ENCODE peak calls at places on chromosome 19, in four cellular contexts. K is CD4-positive, alpha-beta T cell; O is neural progenitor cell; Z is ascending aorta. S is an unnamed sample.
A peak's percentile ranks its signal among the peaks of the same experiment; 100 is the strongest.

GRCh38 chr19:41646589-41647204 is 19.8 kb upstream of the CEACAM4 start:
- DNase-seq in K (peak; percentile 19), O (no peak), Z (no peak), S (no peak)

GRCh38 chr19:12703056-12703455 is 6.6 kb upstream of the FBXW9 start:
- DNase-seq in K (no peak), O (peak; percentile 91), Z (no peak), S (no peak)

GRCh38 chr19:2609389-2610116 is 92.9 kb downstream of the GNG7 start:
- DNase-seq in K (no peak), O (no peak), Z (no peak), S (no peak)

GRCh38 chr19:10305139-10305806 is 4.3 kb downstream of the ZGLP1 start:
- DNase-seq in K (no peak), O (no peak), Z (no peak), S (no peak)

GRCh38 chr19:17703823-17704463 is 15.3 kb upstream of the MAP1S start:
- DNase-seq in K (peak; percentile 68), O (peak; percentile 77), Z (no peak), S (no peak)

GRCh38 chr19:6740589-6741348 is 1.3 kb downstream of the TRIP10 start:
- DNase-seq in K (no peak), O (peak; percentile 89), Z (no peak), S (peak; percentile 44)

GRCh38 chr19:43636121-43636683 is 3.4 kb downstream of the CADM4 start:
- DNase-seq in K (no peak), O (peak; percentile 62), Z (no peak), S (no peak)

GRCh38 chr19:2756921-2757881 is 17.4 kb upstream of the SLC39A3 start:
- DNase-seq in K (no peak), O (no peak), Z (no peak), S (no peak)

GRCh38 chr19:5942991-5943390 is 28.9 kb downstream of the CAPS start:
- DNase-seq in K (no peak), O (no peak), Z (no peak), S (no peak)

GRCh38 chr19:3818479-3818878 is 32.3 kb upstream of the MATK start:
- DNase-seq in K (no peak), O (no peak), Z (no peak), S (no peak)

GRCh38 chr19:50969413-50969760 is at the start of gene KLK6:
- DNase-seq in K (no peak), O (no peak), Z (no peak), S (no peak)

GRCh38 chr19:58154287-58154678 is 3.7 kb upstream of the ZNF329 start:
- DNase-seq in K (no peak), O (peak; percentile 62), Z (no peak), S (no peak)

GRCh38 chr19:18373892-18374629 is 11.9 kb upstream of the GDF15 start:
- DNase-seq in K (no peak), O (peak; percentile 52), Z (peak; percentile 92), S (peak; percentile 58)

GRCh38 chr19:22533761-22534160 is 100.4 kb upstream of the ZNF492 start:
- DNase-seq in K (no peak), O (no peak), Z (no peak), S (no peak)

GRCh38 chr19:43572172-43572588 is 3.1 kb downstream of the XRCC1 start:
- DNase-seq in K (no peak), O (no peak), Z (no peak), S (no peak)

GRCh38 chr19:53813996-53814395 is 10.1 kb downstream of the NLRP12 start:
- DNase-seq in K (no peak), O (no peak), Z (no peak), S (no peak)

GRCh38 chr19:4138445-4138844 is 14.5 kb upstream of the MAP2K2 start:
- DNase-seq in K (no peak), O (no peak), Z (no peak), S (no peak)

GRCh38 chr19:14177496-14178074 is 28.4 kb downstream of the ADGRL1 start:
- DNase-seq in K (no peak), O (no peak), Z (no peak), S (no peak)

GRCh38 chr19:28598861-28599260 is 614.1 kb downstream of the UQCRFS1 start:
- DNase-seq in K (no peak), O (no peak), Z (no peak), S (no peak)

GRCh38 chr19:7743425-7743841 is 3.9 kb downstream of the CD209 start:
- DNase-seq in K (no peak), O (no peak), Z (no peak), S (no peak)

GRCh38 chr19:58009666-58010301 is 7.2 kb upstream of the ZNF606 start:
- DNase-seq in K (peak; percentile 5), O (peak; percentile 71), Z (no peak), S (no peak)

GRCh38 chr19:45958763-45959516 is 14.7 kb downstream of the NOVA2 start:
- DNase-seq in K (no peak), O (no peak), Z (no peak), S (no peak)

GRCh38 chr19:45962021-45962420 is 11.6 kb downstream of the NOVA2 start:
- DNase-seq in K (no peak), O (no peak), Z (no peak), S (no peak)

GRCh38 chr19:45959517-45960025 is 14.1 kb downstream of the NOVA2 start:
- DNase-seq in K (no peak), O (no peak), Z (no peak), S (no peak)

GRCh38 chr19:45958320-45958719 is 15.3 kb downstream of the NOVA2 start:
- DNase-seq in K (no peak), O (no peak), Z (no peak), S (no peak)

GRCh38 chr19:45960595-45961235 is 12.9 kb downstream of the NOVA2 start:
- DNase-seq in K (no peak), O (peak; percentile 68), Z (no peak), S (no peak)
- TF ChIP-seq CTCF in K (no peak), O (peak; percentile 30), Z (no peak), S (peak; percentile 29)

GRCh38 chr19:49069026-49069425 is 3.5 kb downstream of the KCNA7 start:
- DNase-seq in K (no peak), O (no peak), Z (no peak), S (no peak)

GRCh38 chr19:49070416-49070815 is 2.1 kb downstream of the KCNA7 start:
- DNase-seq in K (no peak), O (no peak), Z (no peak), S (no peak)

GRCh38 chr19:49071860-49072547 is 495 bp downstream of the KCNA7 start:
- DNase-seq in K (no peak), O (peak; percentile 83), Z (no peak), S (no peak)

GRCh38 chr19:49073514-49074378 is 1.2 kb upstream of the KCNA7 start:
- DNase-seq in K (no peak), O (peak; percentile 60), Z (no peak), S (no peak)
- TF ChIP-seq CTCF in K (no peak), O (peak; percentile 42), Z (no peak), S (peak; percentile 22)

GRCh38 chr19:47284324-47284899 is 9.7 kb downstream of the INAFM1 start:
- DNase-seq in K (peak; percentile 53), O (peak; percentile 61), Z (no peak), S (peak; percentile 31)
- TF ChIP-seq CTCF in K (peak; percentile 78), O (peak; percentile 90), Z (peak; percentile 90), S (peak; percentile 84)

GRCh38 chr19:49863935-49864320 is 3.4 kb downstream of the PNKP start:
- DNase-seq in K (no peak), O (no peak), Z (no peak), S (no peak)

GRCh38 chr19:49863254-49863934 is 4.0 kb downstream of the PNKP start:
- DNase-seq in K (no peak), O (no peak), Z (no peak), S (no peak)

GRCh38 chr19:49861541-49862410 is 5.6 kb downstream of the PNKP start:
- DNase-seq in K (no peak), O (no peak), Z (no peak), S (no peak)

GRCh38 chr19:49861127-49861526 is 6.2 kb downstream of the PNKP start:
- DNase-seq in K (no peak), O (no peak), Z (no peak), S (no peak)

GRCh38 chr19:49862411-49863253 is 4.7 kb downstream of the PNKP start:
- DNase-seq in K (no peak), O (peak; percentile 52), Z (no peak), S (no peak)
- TF ChIP-seq CTCF in K (peak; percentile 13), O (peak; percentile 45), Z (no peak), S (peak; percentile 31)

DNA sequence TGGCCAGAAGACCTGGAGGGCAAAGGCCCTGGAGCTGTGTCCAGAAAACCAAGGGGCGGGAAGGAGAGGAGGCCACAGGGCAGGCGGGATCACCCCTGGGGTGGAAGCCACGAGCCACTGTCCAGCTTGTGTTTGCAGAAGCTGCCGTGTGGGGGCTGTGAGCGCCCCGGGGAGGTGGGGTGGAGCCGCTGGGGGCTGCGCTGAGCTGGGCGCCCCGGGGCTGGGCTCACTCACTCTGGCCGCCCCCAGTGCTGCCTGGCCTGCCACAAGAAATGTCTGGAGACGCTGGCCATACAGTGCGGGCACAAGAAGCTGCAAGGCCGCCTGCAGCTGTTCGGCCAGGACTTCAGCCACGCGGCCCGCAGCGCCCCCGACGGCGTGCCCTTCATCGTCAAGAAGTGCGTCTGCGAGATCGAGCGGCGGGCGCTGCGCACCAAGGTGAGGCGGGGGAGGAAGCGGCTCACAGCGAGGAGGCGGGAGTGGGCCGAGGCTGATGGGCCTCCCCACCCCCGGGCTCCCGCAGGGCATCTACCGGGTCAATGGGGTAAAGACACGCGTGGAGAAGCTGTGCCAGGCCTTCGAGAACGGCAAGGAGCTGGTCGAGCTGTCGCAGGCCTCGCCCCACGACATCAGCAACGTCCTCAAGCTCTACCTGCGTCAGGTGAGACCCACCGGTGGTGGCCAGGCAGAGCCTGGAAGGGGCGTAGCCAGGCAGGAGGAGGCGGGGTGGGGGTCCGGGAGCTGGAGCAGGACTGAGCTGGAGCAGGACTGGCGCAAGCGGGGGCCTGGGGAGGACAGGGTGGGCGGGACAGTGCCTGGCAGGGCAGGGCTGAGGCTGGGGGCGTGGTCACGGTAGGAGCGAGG is 13.6 kb downstream of the POLR2E start:
- DNase-seq in K (no peak), O (peak; percentile 76), Z (no peak), S (no peak)
- TF ChIP-seq CTCF in K (no peak), O (peak; percentile 38), Z (no peak), S (peak; percentile 43)

GRCh38 chr19:29724741-29725140 is 9.7 kb upstream of the C19orf12 start:
- DNase-seq in K (no peak), O (no peak), Z (no peak), S (no peak)
- TF ChIP-seq CTCF in K (no peak), O (no peak), Z (no peak), S (no peak)

GRCh38 chr19:15288146-15288963 is 44.0 kb downstream of the BRD4 start:
- DNase-seq in K (no peak), O (peak; percentile 31), Z (no peak), S (no peak)
- TF ChIP-seq CTCF in K (no peak), O (no peak), Z (no peak), S (no peak)

S was measured in progenitor cell of endocrine pancreas.